ENCODE peak calls at places on chromosomes 11 and 22, in seven cellular contexts. R, J, B, Y, F, H and O are unnamed samples.
A peak's percentile ranks its signal among the peaks of the same experiment; 100 is the strongest.

GRCh38 chr11:62611705-62612365 is 740 bp downstream of the EML3 start:
- DNase-seq in J (peak; percentile 60), F (no peak), H (no peak), Y (peak; percentile 77), B (peak; percentile 71), R (peak; percentile 21), O (peak; percentile 52)

GRCh38 chr11:22670803-22671202 is 4.4 kb downstream of the GAS2 start:
- DNase-seq in F (no peak), B (no peak), H (no peak), J (no peak), R (no peak), Y (no peak), O (peak; percentile 28)

GRCh38 chr11:18566406-18566805 is 22.1 kb downstream of the UEVLD start:
- DNase-seq in J (no peak), H (no peak), F (no peak), B (no peak), R (no peak), Y (no peak), O (no peak)

GRCh38 chr11:60344146-60344545 is 17.1 kb downstream of the MS4A6E start:
- DNase-seq in F (no peak), R (no peak), J (no peak), B (no peak), H (no peak), Y (no peak), O (no peak)

GRCh38 chr11:103880968-103881367 is 155.5 kb upstream of the DDI1 start:
- DNase-seq in Y (no peak), H (no peak), B (no peak), J (no peak), R (no peak), F (no peak), O (no peak)

GRCh38 chr11:42806191-42806590 is 505.6 kb upstream of the API5 start:
- DNase-seq in B (no peak), R (no peak), J (no peak), Y (no peak), H (no peak), F (no peak), O (no peak)

GRCh38 chr11:45143494-45143893 is 2.9 kb upstream of the PRDM11 start:
- DNase-seq in R (no peak), H (no peak), B (no peak), F (no peak), J (no peak), Y (no peak), O (no peak)

GRCh38 chr11:113991170-113991569 is 16.3 kb downstream of the HTR3A start:
- DNase-seq in H (no peak), Y (peak; percentile 43), J (peak; percentile 85), B (peak; percentile 7), F (no peak), R (peak; percentile 64), O (peak; percentile 46)

GRCh38 chr22:43511276-43511910 is 99.6 kb downstream of the MPPED1 start:
- DNase-seq in B (no peak), J (no peak), R (no peak), H (no peak), F (no peak), Y (no peak), O (no peak)

GRCh38 chr22:38196791-38197429 is 4.9 kb upstream of the MAFF start:
- DNase-seq in B (peak; percentile 36), H (no peak), R (no peak), Y (peak; percentile 56), F (no peak), J (no peak), O (peak; percentile 13)

GRCh38 chr11:5335166-5335565 is 8.2 kb downstream of the OR51B5 start:
- DNase-seq in J (no peak), R (no peak), B (no peak), Y (no peak), H (no peak), F (no peak), O (no peak)

GRCh38 chr11:8756201-8756600 is 73.6 kb downstream of the RPL27A start:
- DNase-seq in B (no peak), R (no peak), F (no peak), H (no peak), J (no peak), Y (peak; percentile 68), O (no peak)

GRCh38 chr11:46330887-46331652 is 16.2 kb upstream of the DGKZ start:
- DNase-seq in F (peak; percentile 35), R (no peak), J (no peak), B (no peak), Y (no peak), H (no peak), O (no peak)

GRCh38 chr11:76665921-76666351 is 4.6 kb downstream of the LRRC32 start:
- DNase-seq in F (no peak), R (no peak), Y (no peak), J (no peak), B (no peak), H (no peak), O (no peak)

GRCh38 chr11:100923555-100923954 is 206.1 kb downstream of the PGR start:
- DNase-seq in R (no peak), Y (peak; percentile 75), J (no peak), B (peak; percentile 63), H (no peak), F (no peak), O (peak; percentile 63)

GRCh38 chr11:75782540-75783263 is 14.1 kb downstream of the DGAT2 start:
- DNase-seq in R (no peak), H (no peak), Y (peak; percentile 18), F (no peak), J (no peak), B (peak; percentile 29), O (peak; percentile 87)